ENCODE peak calls at places on chromosome 1, in five cellular contexts. D is WTC11, G is endothelial cell, B is fibroblast of lung, X is IMR-90. H is an unnamed sample.

GRCh38 chr1:18090636-18091035 is 17.0 kb upstream of the IGSF21 start:
- DNase-seq in D (peak), G (no peak), B (no peak), X (no peak), H (peak)

GRCh38 chr1:169525391-169525790 is 39.6 kb upstream of the SLC19A2 start:
- DNase-seq in D (no peak), G (no peak), B (no peak), X (no peak), H (no peak)

GRCh38 chr1:112689842-112690237 is 15.4 kb downstream of the MOV10 start:
- DNase-seq in D (no peak), G (no peak), B (no peak), X (no peak), H (no peak)

GRCh38 chr1:32239335-32239734 is 7.7 kb upstream of the FAM167B start:
- DNase-seq in D (peak), G (no peak), B (no peak), X (no peak), H (peak)

GRCh38 chr1:199041173-199041914 is 402.5 kb downstream of the PTPRC start:
- DNase-seq in D (no peak), G (no peak), B (no peak), X (no peak), H (no peak)

GRCh38 chr1:248686815-248687214 is 15.8 kb downstream of the OR14I1 start:
- DNase-seq in D (no peak), G (no peak), B (no peak), X (no peak), H (no peak)

GRCh38 chr1:214568328-214568727 is 16.9 kb upstream of the PTPN14 start:
- DNase-seq in D (no peak), G (no peak), B (peak), X (peak), H (no peak)

GRCh38 chr1:4165901-4166300 is 265.8 kb upstream of the C1orf174 start:
- DNase-seq in D (no peak), G (no peak), B (no peak), X (no peak), H (no peak)

GRCh38 chr1:3611170-3612019 is at the start of gene MEGF6:
- DNase-seq in D (peak), G (peak), B (no peak), X (peak), H (peak)

DNA sequence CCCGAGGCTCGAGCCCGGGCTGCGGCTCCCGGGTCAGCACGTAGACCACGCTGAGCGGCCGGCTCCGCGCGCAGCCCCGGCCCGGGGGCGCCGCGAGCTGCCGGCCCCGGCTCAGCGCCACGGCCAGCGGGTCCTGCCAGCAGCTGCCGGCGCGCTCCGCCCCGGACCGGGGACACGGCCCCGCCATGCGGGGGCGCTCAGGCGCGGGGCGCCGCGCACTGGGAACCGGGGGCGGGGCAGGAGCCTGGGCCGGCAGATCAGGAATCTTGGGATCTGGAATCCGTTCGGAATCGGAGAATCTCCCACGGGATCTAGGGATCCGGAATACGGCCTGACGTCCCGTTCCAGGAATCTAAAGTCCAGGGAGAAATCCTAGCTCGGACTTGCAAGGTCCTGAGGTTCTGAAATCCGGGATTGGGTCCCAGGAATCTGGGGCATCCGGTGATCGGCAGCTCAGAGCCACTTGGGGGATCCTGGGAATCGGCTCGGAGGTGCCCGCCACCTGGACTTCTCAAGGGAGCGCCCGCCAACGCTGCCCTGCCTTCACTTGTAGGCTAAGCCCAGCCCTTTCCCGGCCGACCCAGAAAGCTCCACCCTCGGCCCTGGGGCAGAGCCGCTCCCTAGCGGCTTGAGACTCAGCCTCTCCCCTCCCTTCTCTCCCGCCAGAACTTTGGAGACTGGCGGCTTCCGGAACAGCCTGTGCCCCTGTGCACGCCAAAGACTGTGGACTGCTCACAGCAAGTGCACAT is at the start of gene MAP3K6:
- DNase-seq in D (peak), G (peak), B (peak), X (peak), H (peak)
- TF ChIP-seq CTCF in D (no peak), G (no peak), B (peak), X (peak), H (no peak)

GRCh38 chr1:202122639-202123335 is at the start of gene GPR37L1:
- DNase-seq in D (peak), G (peak), B (peak), X (peak), H (peak)
- TF ChIP-seq CTCF in D (no peak), G (peak), B (peak), X (peak), H (peak)

DNA sequence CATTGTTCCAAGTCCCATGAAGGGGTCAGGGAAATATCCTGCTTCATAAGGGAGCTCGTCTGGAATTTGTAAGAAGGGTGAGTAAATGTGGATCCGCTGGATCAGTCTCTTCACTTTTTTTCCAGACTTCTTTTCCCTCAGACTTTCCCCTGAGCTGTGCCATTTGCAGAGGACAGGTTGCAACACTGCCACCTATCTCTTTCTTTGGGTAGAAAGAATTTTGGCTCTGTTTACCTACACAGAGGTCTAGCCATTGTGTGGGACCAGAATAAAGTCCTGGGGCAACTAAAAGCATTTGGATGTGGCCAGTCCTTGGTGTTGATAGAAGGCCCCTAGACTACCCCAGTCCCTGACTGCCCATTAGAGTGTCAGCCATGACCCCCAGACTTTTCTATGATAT is 1146.7 kb upstream of the PRMT6 start:
- DNase-seq in D (no peak), G (no peak), B (no peak), X (no peak), H (no peak)
- TF ChIP-seq CTCF in D (peak), G (no peak), B (no peak), X (no peak), H (no peak)

GRCh38 chr1:86687595-86687994 is 16.8 kb upstream of the SH3GLB1 start:
- DNase-seq in D (no peak), G (no peak), B (peak), X (no peak), H (no peak)
- TF ChIP-seq CTCF in D (no peak), G (no peak), B (no peak), X (peak), H (no peak)

DNA sequence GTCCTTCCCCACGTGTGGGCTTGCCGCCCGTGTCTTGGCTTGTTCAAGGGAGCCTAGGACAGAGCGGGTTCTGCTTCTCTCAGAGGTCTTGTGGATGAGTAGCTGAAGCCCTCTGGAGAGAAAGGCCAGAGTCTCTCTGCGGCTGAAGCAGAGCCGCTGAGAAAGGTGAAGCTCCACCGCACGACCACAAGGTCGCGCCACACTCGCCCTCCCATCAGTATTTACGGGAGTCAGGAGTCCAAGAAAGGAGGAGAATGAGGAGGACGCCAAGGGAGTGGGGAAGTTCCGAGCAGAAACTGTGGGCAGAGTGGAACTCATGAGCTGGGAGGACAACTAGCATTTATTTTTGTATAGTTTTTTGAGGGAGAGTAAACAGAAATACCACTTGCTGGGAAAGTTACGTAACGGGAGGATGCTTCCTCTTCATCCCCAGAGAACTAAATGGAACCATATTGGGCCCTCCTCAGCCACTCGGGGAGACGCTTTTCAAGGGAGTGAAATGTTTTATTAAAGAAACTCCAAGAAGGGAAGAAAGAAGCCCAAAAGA is 51.6 kb upstream of the HAO2 start:
- DNase-seq in D (peak), G (peak), B (no peak), X (no peak), H (peak)
- TF ChIP-seq CTCF in D (peak), G (peak), B (no peak), X (no peak), H (peak)

H was measured in nephron progenitor cell.